ENCODE peak calls at places on chromosome 11, in five cellular contexts. N is HepG2, G is SK-N-SH, H is H1, R is K562. V is an unnamed sample.

GRCh38 chr11:39806652-39807051 is 1652.8 kb downstream of the LRRC4C start:
- DNase-seq in H (no peak), R (no peak), N (no peak), G (no peak), V (no peak)

GRCh38 chr11:12249590-12250260 is 127.6 kb upstream of the PARVA start:
- DNase-seq in R (no peak), N (no peak), G (no peak), H (no peak), V (no peak)

GRCh38 chr11:84720706-84721402 is 906.3 kb downstream of the DLG2 start:
- DNase-seq in G (peak; percentile 53), R (no peak), N (no peak), H (peak; percentile 77), V (no peak)

GRCh38 chr11:80144932-80145612 is 704.2 kb upstream of the TENM4 start:
- DNase-seq in G (no peak), H (no peak), N (no peak), R (no peak), V (no peak)

GRCh38 chr11:1690167-1691026 is 6.6 kb upstream of the KRTAP5-6 start:
- DNase-seq in H (no peak), G (no peak), R (no peak), N (no peak), V (no peak)

GRCh38 chr11:69640260-69640994 is 529 bp upstream of the CCND1 start:
- DNase-seq in R (no peak), N (no peak), G (no peak), H (no peak), V (no peak)

GRCh38 chr11:122101625-122102291 is 14.3 kb downstream of the BLID start:
- DNase-seq in H (peak; percentile 63), R (no peak), N (peak; percentile 20), G (peak; percentile 58), V (no peak)

GRCh38 chr11:88454881-88455280 is 117.3 kb upstream of the CTSC start:
- DNase-seq in N (no peak), H (no peak), R (peak; percentile 35), G (no peak), V (no peak)

DNA sequence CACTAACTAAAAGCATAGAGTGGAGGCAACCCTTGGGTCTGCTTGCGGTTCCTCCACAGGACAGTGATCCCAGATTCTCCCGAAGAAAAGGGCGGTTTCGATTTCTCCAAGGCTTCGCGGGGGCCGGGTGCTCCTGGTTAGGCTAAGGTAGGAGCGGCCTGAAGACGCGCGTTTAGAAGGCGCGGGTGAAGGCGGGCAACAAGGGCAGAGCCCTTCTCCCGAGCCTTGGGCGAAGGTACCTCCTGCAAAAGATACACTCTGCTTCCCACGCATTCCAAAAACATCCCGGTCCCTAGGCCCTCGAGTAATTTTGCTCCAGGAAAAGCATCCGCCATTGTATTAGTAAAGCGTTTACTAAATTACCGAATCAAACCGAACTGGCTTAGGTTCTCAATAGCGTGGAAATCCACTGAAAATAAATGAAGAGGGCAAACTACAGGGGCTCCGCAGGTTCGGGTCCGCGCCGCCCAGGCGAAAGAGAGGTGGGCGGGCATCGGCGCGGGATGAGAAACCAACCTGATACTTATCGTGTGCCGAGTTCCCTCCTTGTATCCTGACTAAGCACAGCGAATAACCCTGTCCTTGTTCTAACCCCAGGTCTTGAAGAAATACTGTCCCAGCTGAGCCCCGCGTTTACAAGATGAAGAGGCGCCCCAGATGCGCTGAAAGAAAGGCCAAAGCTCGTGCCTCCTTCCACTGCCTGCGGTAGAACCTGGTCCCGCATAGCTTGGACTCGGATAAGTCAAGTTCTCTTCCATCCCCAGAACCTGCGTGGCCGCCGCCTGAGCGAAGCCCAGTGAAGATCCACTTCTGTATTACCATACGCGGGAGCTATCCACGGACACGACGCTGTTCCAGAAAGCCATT is 1.9 kb downstream of the WT1 start:
- DNase-seq in N (no peak), R (peak; percentile 73), H (peak; percentile 50), G (no peak), V (no peak)
- H3K4me3 ChIP-seq in N (no peak overlapping the region), R (peak overlapping the region; percentile 76), H (no peak overlapping the region), G (no peak overlapping the region), V (no peak overlapping the region)

GRCh38 chr11:33636104-33636503 is 64.5 kb downstream of the C11orf91 start:
- DNase-seq in H (no peak), R (no peak), G (no peak), N (no peak), V (no peak)

GRCh38 chr11:33633251-33634003 is 67.2 kb downstream of the C11orf91 start:
- DNase-seq in H (no peak), G (no peak), R (no peak), N (peak; percentile 82), V (peak; percentile 98)

GRCh38 chr11:33631749-33632091 is 68.9 kb downstream of the C11orf91 start:
- DNase-seq in R (no peak), N (no peak), G (no peak), H (no peak), V (no peak)

GRCh38 chr11:33634291-33634834 is 66.3 kb downstream of the C11orf91 start:
- DNase-seq in R (no peak), N (no peak), H (no peak), G (no peak), V (peak; percentile 73)

DNA sequence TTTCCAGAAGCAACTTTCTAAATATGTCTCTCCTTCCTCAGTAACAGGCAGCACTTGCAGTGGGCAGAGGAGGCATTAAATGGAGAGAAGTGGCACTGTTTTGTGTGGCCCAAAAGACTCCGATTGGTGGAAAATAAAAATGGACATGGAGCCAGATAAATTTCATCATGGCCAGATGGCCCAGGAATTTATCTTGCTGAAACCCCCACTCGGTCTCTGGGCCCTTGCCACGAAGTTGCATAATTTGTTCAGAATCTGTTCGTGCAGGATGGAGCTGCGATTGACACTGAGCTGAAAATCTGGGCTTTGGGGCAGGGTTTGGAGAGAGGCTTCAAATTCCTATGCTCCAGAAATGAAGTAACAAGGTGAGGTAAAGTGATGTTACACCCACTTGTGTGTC is 65.5 kb downstream of the C11orf91 start:
- DNase-seq in R (no peak), G (no peak), N (no peak), H (no peak), V (no peak)
- H3K79me2 ChIP-seq in R (no peaks in the 10 kb centered on the region), G (peaks cover 5% of the 10 kb centered on the region), N (no peaks in the 10 kb centered on the region), H (no peaks in the 10 kb centered on the region), V (no peaks in the 10 kb centered on the region)

DNA sequence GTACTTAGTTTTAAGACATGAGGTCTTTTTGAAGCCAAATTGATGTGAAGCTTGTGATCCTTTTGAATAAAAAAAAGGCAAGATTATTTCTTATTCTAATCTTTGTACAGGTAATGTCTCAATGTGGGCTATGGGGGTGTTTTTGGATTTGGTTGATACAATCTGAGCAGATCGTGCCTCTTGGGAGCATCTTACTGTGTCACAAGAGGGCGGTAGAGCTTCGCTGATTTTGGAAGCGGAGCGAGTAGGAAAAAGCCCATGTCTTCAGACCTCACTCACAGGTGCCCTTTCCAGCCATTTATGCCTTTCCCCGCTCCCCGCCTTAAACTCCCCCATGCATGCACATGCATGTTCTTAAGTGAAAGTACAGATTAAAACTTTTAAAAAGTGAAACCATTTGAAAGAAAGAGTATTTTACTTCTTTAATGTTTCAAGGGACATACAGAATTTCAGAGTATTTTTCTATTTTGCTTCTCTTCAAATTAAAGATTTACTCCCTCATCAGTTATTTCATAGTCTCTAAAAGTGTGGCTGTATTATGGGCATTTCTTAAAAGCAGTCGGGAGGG is 18.8 kb downstream of the DDX25 start:
- DNase-seq in H (no peak), R (peak; percentile 82), N (peak; percentile 77), G (peak; percentile 74), V (peak; percentile 77)
- TF ChIP-seq SIN3A in H (no peak), R (no peak), N (no peak), G (no peak), V (no peak)

DNA sequence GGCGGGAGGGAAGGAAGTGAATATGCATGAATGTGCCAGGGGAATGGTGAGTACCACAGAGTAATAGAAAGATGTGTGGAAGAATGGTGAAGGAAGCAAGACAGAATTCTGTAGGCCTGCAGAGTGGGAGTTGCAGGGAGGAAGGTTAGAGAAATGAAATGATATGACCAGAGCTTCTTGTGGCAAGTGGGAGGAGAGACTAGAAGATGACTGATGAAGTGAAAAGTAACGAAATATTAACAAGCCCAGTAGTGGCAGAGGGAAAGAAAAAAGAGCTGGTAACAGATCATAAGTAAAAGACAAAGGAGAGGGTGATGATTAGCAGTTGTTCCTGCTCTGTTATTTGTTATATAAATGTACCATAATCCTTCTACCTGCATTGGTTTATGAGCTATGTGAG is 1.0 kb upstream of the ALKBH8 start:
- DNase-seq in N (no peak), R (peak; percentile 24), H (no peak), G (no peak), V (no peak)
- H3K4me3 ChIP-seq in N (no peak overlapping the region), R (no peak overlapping the region), H (no peak overlapping the region), G (no peak overlapping the region), V (no peak overlapping the region)

GRCh38 chr11:78331711-78332110 is 85.9 kb downstream of the GAB2 start:
- DNase-seq in G (no peak), N (no peak), H (no peak), R (no peak), V (no peak)
- H3K79me2 ChIP-seq in G (peaks cover 17% of the 10 kb centered on the region), N (no peaks in the 10 kb centered on the region), H (no peaks in the 10 kb centered on the region), R (peaks cover 40% of the 10 kb centered on the region), V (no peaks in the 10 kb centered on the region)

GRCh38 chr11:28107331-28107725 is 628 bp downstream of the KIF18A start:
- DNase-seq in H (no peak), R (peak; percentile 61), G (peak; percentile 18), N (peak; percentile 12), V (no peak)
- TF ChIP-seq SIN3A in H (no peak), R (no peak), G (no peak), N (no peak), V (no peak)

GRCh38 chr11:133966147-133966546 is 9.4 kb upstream of the IGSF9B start:
- DNase-seq in G (peak; percentile 83), R (no peak), N (no peak), H (no peak), V (no peak)

GRCh38 chr11:133967599-133968238 is 11.0 kb upstream of the IGSF9B start:
- DNase-seq in R (no peak), G (no peak), H (no peak), N (no peak), V (no peak)

GRCh38 chr11:133964946-133965632 is 8.3 kb upstream of the IGSF9B start:
- DNase-seq in R (no peak), N (no peak), G (no peak), H (no peak), V (no peak)

GRCh38 chr11:133968300-133968699 is 11.5 kb upstream of the IGSF9B start:
- DNase-seq in N (no peak), H (peak; percentile 71), G (no peak), R (peak; percentile 4), V (no peak)

DNA sequence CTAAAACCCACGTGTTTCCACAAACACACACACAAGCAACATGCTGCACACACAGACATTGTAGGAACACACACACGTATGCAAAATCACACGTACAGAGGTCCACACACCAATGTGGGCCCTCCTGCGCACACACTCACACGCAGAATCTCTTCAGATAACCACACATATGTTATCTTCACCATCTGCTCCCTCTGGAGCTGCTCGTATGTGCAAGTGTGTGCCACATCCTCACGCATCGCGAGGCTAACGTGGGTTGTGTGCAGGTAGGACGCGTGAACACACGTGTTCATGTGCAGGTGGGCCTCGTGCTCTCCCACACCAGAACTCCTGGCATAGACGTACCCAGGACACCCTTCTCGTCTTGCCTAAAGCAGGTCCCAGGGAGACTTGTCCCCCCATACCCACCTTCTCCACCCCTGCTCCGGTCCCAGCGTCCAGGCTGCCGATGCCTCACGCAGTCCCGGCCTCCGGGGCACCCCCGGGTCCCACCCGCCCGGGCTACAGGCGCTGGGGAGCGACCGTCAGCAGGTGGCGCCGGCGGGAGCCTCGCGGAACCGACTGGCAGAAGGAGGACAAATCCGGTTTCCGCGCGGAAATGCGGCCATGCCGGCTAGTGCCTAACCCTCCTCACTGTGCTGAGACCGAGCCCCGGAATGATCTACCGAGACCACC is 10.3 kb upstream of the IGSF9B start:
- DNase-seq in G (peak; percentile 66), R (peak; percentile 18), H (peak; percentile 91), N (no peak), V (no peak)
- H3K4me3 ChIP-seq in G (no peak overlapping the region), R (no peak overlapping the region), H (no peak overlapping the region), N (no peak overlapping the region), V (peak overlapping the region; percentile 30)